ENCODE peak calls at places on chromosomes 3 and 15, in six cellular contexts. C is fibroblast of mammary gland, P is Calu3, W is fibroblast of lung, R is cardiac fibroblast, T is HFFc6. N is an unnamed sample.

GRCh38 chr15:68991723-68992122 is 22.8 kb upstream of the NOX5 start:
- DNase-seq in C (no peak), P (no peak), W (peak), R (peak), T (no peak), N (peak)

GRCh38 chr15:66498501-66499386 is 1.2 kb upstream of the SNAPC5 start:
- DNase-seq in C (peak), P (no peak), W (peak), R (peak), T (peak), N (no peak)

GRCh38 chr3:63895422-63896189 is 16.6 kb downstream of the SCAANT1 start:
- DNase-seq in C (no peak), P (no peak), W (no peak), R (no peak), T (no peak), N (no peak)

GRCh38 chr3:192915724-192916123 is 1.9 kb downstream of the MB21D2 start:
- DNase-seq in C (peak), P (no peak), W (peak), R (peak), T (no peak), N (peak)

GRCh38 chr15:35784745-35785144 is 238.8 kb upstream of the DPH6 start:
- DNase-seq in C (no peak), P (no peak), W (no peak), R (peak), T (no peak), N (no peak)

GRCh38 chr3:160837394-160837975 is 81.5 kb downstream of the PPM1L start:
- DNase-seq in C (no peak), P (no peak), W (no peak), R (no peak), T (no peak), N (no peak)

GRCh38 chr3:40215015-40215414 is 94.5 kb upstream of the EIF1B start:
- DNase-seq in C (no peak), P (no peak), W (no peak), R (no peak), T (no peak), N (no peak)

GRCh38 chr3:114128826-114129225 is 50.0 kb downstream of the DRD3 start:
- DNase-seq in C (peak), P (no peak), W (peak), R (peak), T (no peak), N (peak)

GRCh38 chr3:10088256-10088655 is 19.8 kb downstream of the FANCD2OS start:
- DNase-seq in C (no peak), P (peak), W (peak), R (no peak), T (no peak), N (peak)

GRCh38 chr15:65051266-65051665 is 6.1 kb downstream of the SLC51B start:
- DNase-seq in C (no peak), P (no peak), W (no peak), R (no peak), T (no peak), N (no peak)

GRCh38 chr3:156480949-156481348 is 74.0 kb downstream of the SSR3 start:
- DNase-seq in C (no peak), P (no peak), W (no peak), R (no peak), T (no peak), N (no peak)

GRCh38 chr3:50608278-50608677 is 3.3 kb downstream of the CISH start:
- DNase-seq in C (no peak), P (no peak), W (no peak), R (no peak), T (no peak), N (no peak)

GRCh38 chr3:40452876-40453730 is 4.0 kb upstream of the RPL14 start:
- DNase-seq in C (peak), P (peak), W (peak), R (peak), T (peak), N (peak)

GRCh38 chr3:194574639-194575483 is 58.4 kb downstream of the TMEM44 start:
- DNase-seq in C (peak), P (peak), W (peak), R (peak), T (peak), N (peak)

GRCh38 chr3:18215639-18216038 is 209.5 kb downstream of the SATB1 start:
- DNase-seq in C (no peak), P (no peak), W (no peak), R (no peak), T (no peak), N (no peak)

GRCh38 chr3:85790445-85791030 is 831.7 kb downstream of the CADM2 start:
- DNase-seq in C (no peak), P (no peak), W (no peak), R (no peak), T (no peak), N (no peak)

GRCh38 chr3:46110701-46111493 is 83.6 kb upstream of the XCR1 start:
- DNase-seq in C (peak), P (peak), W (peak), R (peak), T (peak), N (peak)

GRCh38 chr15:84715442-84716035 is 400 bp downstream of the SEC11A start:
- DNase-seq in C (peak), P (peak), W (peak), R (peak), T (peak), N (peak)

GRCh38 chr3:9179826-9180763 is 69.4 kb downstream of the SRGAP3 start:
- DNase-seq in C (no peak), P (no peak), W (no peak), R (no peak), T (no peak), N (no peak)

GRCh38 chr15:29319823-29320222 is 50.2 kb upstream of the NSMCE3 start:
- DNase-seq in C (no peak), P (no peak), W (no peak), R (no peak), T (no peak), N (no peak)

GRCh38 chr3:14319654-14320182 is 82.7 kb upstream of the SLC6A6 start:
- DNase-seq in C (peak), P (peak), W (peak), R (peak), T (peak), N (peak)

GRCh38 chr3:61829301-61830110 is 268.1 kb downstream of the PTPRG start:
- DNase-seq in C (no peak), P (no peak), W (no peak), R (no peak), T (no peak), N (no peak)

GRCh38 chr15:43383070-43383469 is 12.2 kb downstream of the TUBGCP4 start:
- DNase-seq in C (peak), P (no peak), W (peak), R (no peak), T (peak), N (no peak)

GRCh38 chr3:145849115-145849514 is 311.9 kb downstream of the PLOD2 start:
- DNase-seq in C (peak), P (no peak), W (no peak), R (no peak), T (no peak), N (no peak)

GRCh38 chr15:66734961-66735908 is 33.2 kb downstream of the SMAD6 start:
- DNase-seq in C (peak), P (no peak), W (peak), R (no peak), T (peak), N (no peak)

GRCh38 chr15:77495806-77496589 is 75.3 kb downstream of the HMG20A start:
- DNase-seq in C (peak), P (no peak), W (peak), R (peak), T (peak), N (no peak)

GRCh38 chr3:101643861-101644613 is 32.9 kb downstream of the ZBTB11 start:
- DNase-seq in C (peak), P (no peak), W (peak), R (peak), T (peak), N (peak)

GRCh38 chr3:133535971-133536634 is 37.4 kb upstream of the CDV3 start:
- DNase-seq in C (peak), P (no peak), W (peak), R (peak), T (peak), N (peak)

GRCh38 chr3:99817047-99817436 is 620 bp upstream of the CMSS1 start:
- DNase-seq in C (no peak), P (peak), W (no peak), R (no peak), T (no peak), N (peak)

GRCh38 chr3:99818818-99819217 is 1.2 kb downstream of the CMSS1 start:
- DNase-seq in C (no peak), P (no peak), W (no peak), R (no peak), T (no peak), N (peak)

GRCh38 chr3:99817437-99818240 is at the start of gene CMSS1:
- DNase-seq in C (peak), P (peak), W (peak), R (peak), T (peak), N (peak)
- TF ChIP-seq CTCF in C (peak), P (no peak), W (peak), R (peak), T (peak), N (peak)

DNA sequence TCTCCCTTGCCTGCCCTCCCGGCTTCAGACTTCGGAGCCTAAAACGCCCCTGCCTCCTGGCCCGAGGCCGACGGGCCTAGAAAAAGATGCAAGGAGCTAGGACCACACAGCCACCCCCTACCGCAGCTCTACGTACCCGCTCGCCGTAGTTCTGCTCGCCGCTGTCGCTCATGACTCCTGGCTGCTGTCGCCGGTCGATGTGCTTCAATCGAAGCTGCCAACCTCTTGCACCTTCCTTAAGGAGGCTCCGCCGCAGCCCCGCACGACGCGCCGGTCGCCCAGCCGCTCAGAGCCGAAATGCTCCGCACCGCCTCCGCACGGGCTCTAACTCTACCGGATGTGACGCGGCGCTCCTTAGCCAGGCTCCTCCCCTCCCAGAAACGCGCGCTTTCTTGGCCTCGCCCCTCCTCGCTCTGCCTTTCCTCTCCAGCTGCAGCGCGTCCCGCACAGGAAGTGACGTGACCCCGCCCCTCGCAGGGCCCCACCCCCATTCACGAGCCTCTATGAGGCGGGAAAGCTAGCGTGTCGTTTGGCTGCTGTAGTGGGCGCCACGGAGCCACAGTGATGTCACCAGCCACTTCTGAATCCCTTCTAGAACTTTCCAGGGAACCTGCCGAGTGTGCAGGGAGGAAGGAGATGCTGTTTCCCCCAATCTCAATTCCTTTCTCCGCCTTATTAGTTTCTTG is at the start of gene TRA2B:
- DNase-seq in C (peak), P (peak), W (peak), R (peak), T (peak), N (peak)
- TF ChIP-seq CTCF in C (peak), P (no peak), W (peak), R (peak), T (peak), N (peak)

DNA sequence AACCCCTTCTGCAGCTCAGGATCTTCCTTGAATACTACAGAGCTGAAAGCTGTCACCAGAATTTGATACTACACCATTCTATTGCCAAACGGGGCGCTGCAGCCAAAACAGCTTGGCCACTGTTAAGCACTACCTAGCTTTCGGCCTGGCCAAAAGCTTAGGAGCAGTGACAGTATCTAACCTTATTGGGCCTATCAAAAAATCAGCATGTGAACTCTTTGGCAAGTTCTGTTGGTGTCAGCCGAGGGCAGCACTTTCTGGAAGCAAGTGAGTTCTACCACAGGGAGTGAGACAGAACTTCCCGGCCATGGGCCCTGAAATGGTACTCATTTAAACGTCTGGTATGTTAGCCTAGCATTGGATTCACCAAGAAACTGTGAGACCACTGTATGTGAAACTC is 16.1 kb upstream of the GYG1 start:
- DNase-seq in C (peak), P (no peak), W (no peak), R (peak), T (no peak), N (no peak)
- TF ChIP-seq CTCF in C (peak), P (no peak), W (no peak), R (peak), T (no peak), N (no peak)

DNA sequence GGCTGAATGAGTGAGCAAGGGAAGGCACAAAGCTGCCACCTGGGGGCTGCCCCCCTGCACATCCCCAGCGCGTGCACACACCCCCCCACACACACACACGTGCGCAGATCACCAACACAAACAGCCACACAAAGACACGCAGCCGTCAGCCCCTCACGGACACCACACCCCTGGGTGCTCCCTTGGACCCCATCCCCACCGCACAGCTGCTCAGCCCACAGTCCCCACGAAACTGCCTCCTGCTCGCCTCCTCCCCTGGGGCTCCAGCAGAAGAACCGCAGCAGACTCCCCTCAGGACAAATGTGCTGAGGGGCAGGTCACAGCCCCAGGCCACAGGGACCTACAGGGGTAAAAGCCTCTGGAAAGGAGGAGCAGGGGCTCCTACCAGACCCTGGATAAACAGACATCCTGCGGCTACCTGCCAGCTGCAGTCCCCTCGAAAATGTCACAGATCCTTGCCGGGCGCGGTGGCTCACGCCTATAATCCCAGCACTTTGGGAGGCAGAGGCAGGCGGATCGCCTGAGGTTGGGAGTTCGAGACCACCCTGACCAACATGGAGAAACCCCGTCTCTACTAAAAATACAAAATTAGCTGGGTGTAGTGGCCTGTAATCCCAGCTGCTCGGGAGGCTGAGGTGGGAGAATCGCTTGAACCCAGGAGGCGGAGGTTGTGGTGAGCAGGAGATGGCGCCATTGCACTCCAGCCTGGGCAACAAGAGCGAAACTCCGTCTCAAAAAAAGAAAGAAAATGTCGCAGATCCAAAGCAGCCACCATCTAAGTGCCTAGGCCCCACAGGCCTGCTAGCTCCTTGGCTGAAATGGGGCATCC is 6.5 kb downstream of the TWF2 start:
- DNase-seq in C (no peak), P (no peak), W (no peak), R (no peak), T (no peak), N (no peak)
- TF ChIP-seq CTCF in C (no peak), P (no peak), W (no peak), R (peak), T (peak), N (peak)

GRCh38 chr15:99361541-99362185 is 110.4 kb downstream of the LRRC28 start:
- DNase-seq in C (peak), P (no peak), W (no peak), R (peak), T (peak), N (peak)
- TF ChIP-seq CTCF in C (peak), P (peak), W (peak), R (peak), T (peak), N (peak)

DNA sequence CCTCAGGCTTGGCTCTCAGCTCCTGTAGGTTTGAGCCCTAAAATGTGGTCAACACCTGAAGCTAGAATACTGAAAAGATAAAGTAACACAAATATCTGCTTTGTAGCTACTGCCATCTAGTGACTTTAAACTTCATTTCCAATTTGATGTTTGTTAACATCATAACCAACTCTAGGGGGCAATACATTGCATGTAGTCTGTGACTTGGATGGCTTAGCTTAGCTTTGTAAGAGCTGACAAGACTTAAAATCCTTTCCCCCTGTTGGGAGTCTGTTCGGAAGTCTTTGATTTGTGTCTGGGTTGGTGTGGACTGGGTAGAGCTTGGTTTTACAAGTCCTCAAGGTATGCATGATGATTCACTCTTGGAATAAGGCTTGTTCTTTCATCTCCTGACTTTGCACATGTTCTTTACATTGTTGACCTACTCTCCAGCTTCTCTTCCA is 51.7 kb downstream of the SCN11A start:
- DNase-seq in C (peak), P (no peak), W (peak), R (peak), T (peak), N (peak)
- TF ChIP-seq CTCF in C (peak), P (peak), W (peak), R (peak), T (peak), N (peak)

DNA sequence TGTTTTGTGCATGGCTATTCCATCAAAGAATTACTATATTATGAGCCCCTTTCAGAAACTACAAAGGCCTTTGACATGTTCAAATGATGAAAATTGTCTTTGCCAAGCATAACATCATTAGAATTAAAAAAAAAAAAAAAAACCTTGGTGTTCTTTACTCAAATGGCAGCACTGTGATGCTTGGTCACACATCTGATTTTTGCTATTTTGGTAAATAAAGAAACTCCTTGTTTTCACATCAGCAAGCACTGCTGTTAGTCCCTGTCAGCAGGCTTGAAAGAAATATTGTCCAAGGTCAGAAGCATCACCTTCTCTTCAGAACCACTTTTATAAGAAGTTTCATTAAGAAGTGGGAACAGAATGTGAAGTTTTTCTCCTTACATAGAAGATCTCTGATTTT is 537.3 kb downstream of the MFSD1 start:
- DNase-seq in C (no peak), P (no peak), W (no peak), R (no peak), T (no peak), N (no peak)
- TF ChIP-seq CTCF in C (no peak), P (no peak), W (no peak), R (no peak), T (no peak), N (no peak)

GRCh38 chr15:38260077-38260476 is 7.4 kb downstream of the SPRED1 start:
- DNase-seq in C (peak), P (no peak), W (peak), R (peak), T (peak), N (no peak)
- TF ChIP-seq CTCF in C (no peak), P (no peak), W (no peak), R (peak), T (peak), N (no peak)

GRCh38 chr3:11655188-11655928 is 11.6 kb upstream of the VGLL4 start:
- DNase-seq in C (no peak), P (peak), W (no peak), R (peak), T (no peak), N (no peak)
- TF ChIP-seq CTCF in C (peak), P (peak), W (peak), R (peak), T (peak), N (no peak)

DNA sequence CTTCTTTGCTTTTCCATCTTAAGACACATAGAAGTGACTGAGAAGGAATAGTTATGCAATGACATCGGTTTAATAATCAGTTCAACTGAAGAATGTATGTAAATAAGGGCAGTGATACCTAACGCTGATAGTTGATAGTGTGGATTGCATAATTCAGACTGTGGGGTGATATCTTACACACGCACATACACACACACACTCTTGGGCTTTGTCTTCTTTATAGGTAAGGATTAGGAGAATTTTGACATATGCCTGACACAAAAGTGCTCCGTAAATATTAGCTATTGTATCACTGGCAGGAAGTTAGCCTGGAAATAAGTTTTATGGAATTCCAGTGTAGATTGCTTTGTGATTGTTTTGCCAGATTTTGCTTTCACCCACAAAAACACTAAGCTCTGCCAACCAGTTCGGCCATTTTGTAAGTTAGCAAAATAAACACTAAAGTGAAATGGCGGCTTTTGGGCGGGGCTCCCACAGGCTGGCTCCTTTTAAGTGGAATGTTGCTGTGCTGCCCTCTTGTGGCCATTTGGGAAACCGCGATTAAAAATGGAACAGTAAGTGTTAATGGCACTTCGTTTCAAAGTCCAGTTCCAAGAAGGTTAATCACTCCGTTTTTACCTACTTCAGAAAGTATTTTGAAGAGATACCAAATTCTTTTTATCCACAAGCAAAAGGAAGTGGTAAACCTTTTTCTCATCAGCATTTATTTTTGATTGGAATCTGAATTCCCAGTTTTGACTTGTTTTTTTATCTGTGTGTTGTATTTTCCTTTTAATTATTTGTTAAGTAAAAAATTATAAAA is 17.7 kb downstream of the CHD2 start:
- DNase-seq in C (peak), P (peak), W (peak), R (peak), T (peak), N (peak)
- TF ChIP-seq CTCF in C (peak), P (peak), W (peak), R (peak), T (peak), N (peak)

N was measured in epithelial cell of esophagus.